ENCODE peak calls at places on chromosomes 7 and 10, in five cellular contexts. P, F, O, W and T are unnamed samples.

GRCh38 chr10:84076540-84077195 is 62.6 kb upstream of the GHITM start:
- DNase-seq in W (peak), F (peak), O (no peak), P (peak), T (peak)

GRCh38 chr7:150941983-150942590 is 36.0 kb downstream of the KCNH2 start:
- DNase-seq in P (no peak), F (no peak), W (peak), O (no peak), T (peak)

GRCh38 chr7:131008840-131009651 is 275.0 kb upstream of the KLF14 start:
- DNase-seq in O (no peak), F (no peak), P (no peak), W (no peak), T (no peak)

GRCh38 chr7:157472311-157473050 is 135.7 kb downstream of the DNAJB6 start:
- DNase-seq in O (no peak), P (no peak), F (no peak), W (no peak), T (no peak)

GRCh38 chr7:70132802-70133201 is 534.5 kb downstream of the AUTS2 start:
- DNase-seq in P (no peak), O (no peak), F (no peak), W (no peak), T (no peak)

GRCh38 chr7:140019172-140019571 is 43.6 kb downstream of the PARP12 start:
- DNase-seq in O (no peak), P (no peak), F (no peak), W (no peak), T (no peak)

GRCh38 chr7:123798527-123799188 is 46.3 kb upstream of the HYAL4 start:
- DNase-seq in O (no peak), W (no peak), F (no peak), P (no peak), T (no peak)

GRCh38 chr10:97549587-97550322 is 22.8 kb upstream of the ANKRD2 start:
- DNase-seq in F (no peak), W (no peak), O (no peak), P (peak), T (peak)

GRCh38 chr10:98357208-98357836 is 57.7 kb downstream of the PYROXD2 start:
- DNase-seq in F (no peak), O (no peak), W (no peak), P (no peak), T (no peak)

GRCh38 chr10:100734295-100735086 is 10.9 kb upstream of the PAX2 start:
- DNase-seq in P (no peak), W (no peak), O (no peak), F (no peak), T (no peak)

GRCh38 chr10:95533590-95533989 is 27.6 kb downstream of the SORBS1 start:
- DNase-seq in W (no peak), O (no peak), P (no peak), F (no peak), T (no peak)

GRCh38 chr7:92904292-92905131 is 68.1 kb upstream of the CDK6 start:
- DNase-seq in F (peak), W (peak), O (peak), P (peak), T (no peak)

GRCh38 chr7:94423116-94423515 is 28.4 kb downstream of the COL1A2 start:
- DNase-seq in P (no peak), F (no peak), O (no peak), W (no peak), T (no peak)

GRCh38 chr10:72692057-72692891 is at the start of gene MCU:
- DNase-seq in O (no peak), F (peak), P (no peak), W (peak), T (peak)

GRCh38 chr10:112754001-112754411 is 196.0 kb upstream of the TCF7L2 start:
- DNase-seq in F (no peak), P (no peak), W (no peak), O (no peak), T (no peak)

GRCh38 chr10:42876476-42876875 is 93.9 kb downstream of the BMS1 start:
- DNase-seq in P (no peak), O (no peak), F (no peak), W (no peak), T (no peak)

GRCh38 chr10:102643346-102644065 is 773 bp upstream of the TRIM8 start:
- DNase-seq in P (peak), W (peak), O (no peak), F (peak), T (peak)

GRCh38 chr10:86968994-86969355 is 693 bp downstream of the ADIRF start:
- DNase-seq in O (no peak), P (no peak), F (no peak), W (no peak), T (no peak)

DNA sequence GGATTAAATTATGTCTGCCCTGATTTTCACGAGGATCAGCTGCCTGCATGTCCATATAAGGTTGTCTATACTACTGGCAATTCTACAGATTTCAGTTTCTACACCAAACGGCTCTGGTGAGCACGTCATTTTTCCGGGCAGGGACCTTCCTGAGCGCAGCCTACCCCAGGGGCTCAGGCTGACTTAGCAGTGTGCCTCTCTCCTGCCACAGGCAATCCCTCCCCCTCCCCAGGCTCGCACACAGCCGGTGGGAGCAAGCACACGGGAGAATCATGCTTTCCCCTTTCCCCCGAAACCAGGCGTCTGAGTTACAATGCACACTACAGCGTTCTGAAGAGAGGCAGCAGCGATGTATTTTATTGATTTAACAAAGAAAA is 1.7 kb downstream of the KLF6 start:
- DNase-seq in P (no peak), W (no peak), O (peak), F (peak), T (peak)
- TF ChIP-seq USF2 in P (no peak), W (no peak), O (no peak), F (no peak), T (no peak)

GRCh38 chr7:27897441-27897847 is 157.5 kb downstream of the TAX1BP1 start:
- DNase-seq in F (no peak), P (no peak), W (no peak), O (no peak), T (no peak)
- TF ChIP-seq ESRRA in F (no peak), P (no peak), W (no peak), O (no peak), T (no peak)

DNA sequence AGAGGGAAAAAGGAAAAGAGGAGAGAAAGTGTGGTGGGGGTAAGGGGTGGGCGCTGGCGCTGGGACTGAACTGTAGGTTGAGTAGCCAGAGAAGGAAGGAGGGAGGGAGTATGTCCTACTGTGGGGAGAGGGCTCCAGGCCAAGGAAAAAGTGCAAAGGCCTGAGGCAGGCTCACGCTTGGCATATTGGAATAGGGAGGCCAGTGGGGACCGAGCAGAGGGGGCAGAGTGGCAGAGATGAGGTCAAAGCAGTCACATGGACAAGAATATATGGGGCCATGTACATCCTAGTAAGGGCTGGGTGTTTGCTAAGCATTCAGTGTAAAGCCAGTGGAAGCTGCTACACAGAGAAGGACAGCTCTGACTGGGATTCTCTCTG is 39.8 kb downstream of the FAM53B start:
- DNase-seq in P (no peak), W (no peak), O (no peak), F (no peak), T (no peak)
- TF ChIP-seq USF2 in P (no peak), W (no peak), O (no peak), F (no peak), T (no peak)

DNA sequence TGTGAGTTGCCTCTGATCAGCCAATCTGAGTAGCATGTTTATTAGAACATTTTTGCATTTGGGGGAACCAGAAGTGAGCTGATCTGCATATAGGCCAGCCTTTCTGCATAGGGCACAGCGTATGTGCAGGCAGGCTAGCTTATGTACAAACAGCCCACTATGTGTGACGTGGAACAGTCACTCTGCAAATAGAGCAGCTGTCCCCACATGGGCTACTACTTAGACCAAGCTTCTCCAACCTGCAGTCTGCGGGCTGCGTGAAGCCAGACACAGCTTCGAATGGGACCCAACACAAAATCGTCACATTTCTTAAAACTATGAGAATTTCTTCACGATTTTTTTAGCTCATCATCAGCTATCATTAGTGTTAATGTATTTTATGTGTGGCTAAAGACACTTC is 134.1 kb upstream of the FAM20C start:
- DNase-seq in O (no peak), W (no peak), F (no peak), P (no peak), T (no peak)
- TF ChIP-seq ESRRA in O (no peak), W (no peak), F (no peak), P (no peak), T (no peak)

GRCh38 chr7:114627231-114627630 is 212.6 kb downstream of the FOXP2 start:
- DNase-seq in O (no peak), W (no peak), P (no peak), F (no peak), T (no peak)

GRCh38 chr7:114620208-114620607 is 205.6 kb downstream of the FOXP2 start:
- DNase-seq in F (no peak), W (no peak), P (no peak), O (no peak), T (no peak)

GRCh38 chr7:114622189-114622588 is 207.6 kb downstream of the FOXP2 start:
- DNase-seq in W (no peak), F (no peak), P (no peak), O (no peak), T (no peak)
- TF ChIP-seq USF2 in W (no peak), F (no peak), P (no peak), O (no peak), T (no peak)

DNA sequence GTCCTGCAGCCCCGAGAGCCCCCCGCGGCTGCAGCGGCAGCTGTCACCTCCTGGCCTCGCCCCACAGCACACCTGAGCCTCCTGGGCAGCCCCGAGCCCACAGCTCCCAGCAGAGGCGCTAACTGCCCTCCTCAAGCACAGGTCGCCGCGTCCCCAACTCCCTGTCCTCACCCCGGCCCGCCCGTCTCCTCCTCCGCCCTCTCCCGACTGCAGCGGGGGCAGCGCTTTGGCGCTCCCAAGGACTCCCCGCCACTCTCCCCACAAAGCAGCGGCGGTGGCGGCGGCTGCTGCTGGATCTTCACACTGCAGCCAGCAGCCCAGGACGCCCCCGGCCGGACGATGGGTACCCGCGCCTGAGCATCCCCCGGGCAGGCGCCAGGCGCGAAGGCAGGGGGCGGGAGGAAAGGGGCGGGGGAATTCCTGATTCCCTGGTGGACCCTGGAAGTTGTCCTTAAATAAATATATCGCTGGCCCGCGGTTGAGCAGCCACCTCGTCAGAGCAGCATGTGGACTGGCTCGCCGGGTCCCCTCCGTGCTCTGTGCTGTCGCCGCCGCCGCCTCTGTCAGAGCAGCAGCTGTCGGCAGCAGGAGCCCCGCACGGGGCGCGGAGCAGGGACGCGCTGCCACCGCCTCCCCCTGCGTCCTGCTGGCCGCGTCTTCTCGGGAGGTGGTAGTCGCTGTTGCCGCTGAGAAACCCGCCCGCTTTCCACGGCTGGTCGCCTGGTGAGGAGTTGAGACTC is at the start of gene ZNF804B:
- DNase-seq in P (no peak), F (no peak), O (no peak), W (no peak), T (peak)
- TF ChIP-seq ESRRA in P (no peak), F (no peak), O (no peak), W (peak), T (peak)